ENCODE peak calls at places on chromosomes 4 and X, in seven cellular contexts. One of them, this sample, is unnamed.
A peak's percentile ranks its signal among the peaks of the same experiment; 100 is the strongest.

GRCh38 chrX:107758231-107758766 is 17.3 kb downstream of the TSC22D3 start:
- DNase-seq in activated CD4-positive, alpha-beta T cell treated with anti-CD3 and anti-CD28 coated beads for 36 hours: no peak
- DNase-seq in activated naive CD8-positive, alpha-beta T cell treated with anti-CD3 and anti-CD28 coated beads, Interleukin-2, amount 50 U/mL, for 24 hours: no peak
- DNase-seq in stimulated activated CD4-positive, alpha-beta T cell treated with anti-CD3 and anti-CD28 coated beads, Interleukin-2, amount 100 ng/mL, for 4 hours: no peak
- DNase-seq in H9: no peak
- DNase-seq in type B pancreatic cell: no peak
- DNase-seq in lower lobe of right lung: no peak
- DNase-seq in this sample: no peak

GRCh38 chrX:74656079-74656745 is 41.8 kb upstream of the RLIM start:
- DNase-seq in lower lobe of right lung: no peak
- DNase-seq in activated CD4-positive, alpha-beta T cell treated with anti-CD3 and anti-CD28 coated beads for 36 hours: no peak
- DNase-seq in type B pancreatic cell: no peak
- DNase-seq in stimulated activated CD4-positive, alpha-beta T cell treated with anti-CD3 and anti-CD28 coated beads, Interleukin-2, amount 100 ng/mL, for 4 hours: no peak
- DNase-seq in H9: no peak
- DNase-seq in activated naive CD8-positive, alpha-beta T cell treated with anti-CD3 and anti-CD28 coated beads, Interleukin-2, amount 50 U/mL, for 24 hours: no peak
- DNase-seq in this sample: no peak

GRCh38 chrX:153772608-153773217 is 8.1 kb upstream of the SRPK3 start:
- DNase-seq in H9: no peak
- DNase-seq in activated CD4-positive, alpha-beta T cell treated with anti-CD3 and anti-CD28 coated beads for 36 hours: no peak
- DNase-seq in type B pancreatic cell: no peak
- DNase-seq in activated naive CD8-positive, alpha-beta T cell treated with anti-CD3 and anti-CD28 coated beads, Interleukin-2, amount 50 U/mL, for 24 hours: no peak
- DNase-seq in stimulated activated CD4-positive, alpha-beta T cell treated with anti-CD3 and anti-CD28 coated beads, Interleukin-2, amount 100 ng/mL, for 4 hours: no peak
- DNase-seq in lower lobe of right lung: no peak
- DNase-seq in this sample: no peak

GRCh38 chr4:73690051-73690744 is 50.2 kb upstream of the CXCL8 start:
- DNase-seq in H9: no peak
- DNase-seq in lower lobe of right lung: no peak
- DNase-seq in activated naive CD8-positive, alpha-beta T cell treated with anti-CD3 and anti-CD28 coated beads, Interleukin-2, amount 50 U/mL, for 24 hours: no peak
- DNase-seq in stimulated activated CD4-positive, alpha-beta T cell treated with anti-CD3 and anti-CD28 coated beads, Interleukin-2, amount 100 ng/mL, for 4 hours: no peak
- DNase-seq in type B pancreatic cell: no peak
- DNase-seq in activated CD4-positive, alpha-beta T cell treated with anti-CD3 and anti-CD28 coated beads for 36 hours: no peak
- DNase-seq in this sample: no peak

GRCh38 chr4:67288964-67289363 is 256.3 kb downstream of the CENPC start:
- DNase-seq in activated CD4-positive, alpha-beta T cell treated with anti-CD3 and anti-CD28 coated beads for 36 hours: peak; percentile 59
- DNase-seq in activated naive CD8-positive, alpha-beta T cell treated with anti-CD3 and anti-CD28 coated beads, Interleukin-2, amount 50 U/mL, for 24 hours: peak; percentile 36
- DNase-seq in type B pancreatic cell: no peak
- DNase-seq in lower lobe of right lung: no peak
- DNase-seq in H9: peak; percentile 57
- DNase-seq in stimulated activated CD4-positive, alpha-beta T cell treated with anti-CD3 and anti-CD28 coated beads, Interleukin-2, amount 100 ng/mL, for 4 hours: no peak
- DNase-seq in this sample: no peak

GRCh38 chrX:499870-500364 is 113.2 kb upstream of the PPP2R3B start:
- DNase-seq in activated naive CD8-positive, alpha-beta T cell treated with anti-CD3 and anti-CD28 coated beads, Interleukin-2, amount 50 U/mL, for 24 hours: no peak
- DNase-seq in type B pancreatic cell: no peak
- DNase-seq in activated CD4-positive, alpha-beta T cell treated with anti-CD3 and anti-CD28 coated beads for 36 hours: no peak
- DNase-seq in stimulated activated CD4-positive, alpha-beta T cell treated with anti-CD3 and anti-CD28 coated beads, Interleukin-2, amount 100 ng/mL, for 4 hours: no peak
- DNase-seq in H9: peak; percentile 60
- DNase-seq in lower lobe of right lung: no peak
- DNase-seq in this sample: no peak

GRCh38 chr4:72451349-72451748 is 117.7 kb downstream of the ADAMTS3 start:
- DNase-seq in activated naive CD8-positive, alpha-beta T cell treated with anti-CD3 and anti-CD28 coated beads, Interleukin-2, amount 50 U/mL, for 24 hours: no peak
- DNase-seq in activated CD4-positive, alpha-beta T cell treated with anti-CD3 and anti-CD28 coated beads for 36 hours: no peak
- DNase-seq in H9: no peak
- DNase-seq in stimulated activated CD4-positive, alpha-beta T cell treated with anti-CD3 and anti-CD28 coated beads, Interleukin-2, amount 100 ng/mL, for 4 hours: no peak
- DNase-seq in type B pancreatic cell: no peak
- DNase-seq in lower lobe of right lung: no peak
- DNase-seq in this sample: no peak

GRCh38 chrX:38774249-38774648 is 27.0 kb upstream of the MID1IP1 start:
- DNase-seq in stimulated activated CD4-positive, alpha-beta T cell treated with anti-CD3 and anti-CD28 coated beads, Interleukin-2, amount 100 ng/mL, for 4 hours: no peak
- DNase-seq in activated CD4-positive, alpha-beta T cell treated with anti-CD3 and anti-CD28 coated beads for 36 hours: no peak
- DNase-seq in H9: no peak
- DNase-seq in lower lobe of right lung: no peak
- DNase-seq in activated naive CD8-positive, alpha-beta T cell treated with anti-CD3 and anti-CD28 coated beads, Interleukin-2, amount 50 U/mL, for 24 hours: no peak
- DNase-seq in type B pancreatic cell: no peak
- DNase-seq in this sample: no peak

GRCh38 chrX:120365320-120365719 is 3.4 kb downstream of the ATP1B4 start:
- DNase-seq in stimulated activated CD4-positive, alpha-beta T cell treated with anti-CD3 and anti-CD28 coated beads, Interleukin-2, amount 100 ng/mL, for 4 hours: peak; percentile 12
- DNase-seq in type B pancreatic cell: no peak
- DNase-seq in activated CD4-positive, alpha-beta T cell treated with anti-CD3 and anti-CD28 coated beads for 36 hours: peak; percentile 68
- DNase-seq in H9: peak; percentile 48
- DNase-seq in lower lobe of right lung: peak; percentile 51
- DNase-seq in activated naive CD8-positive, alpha-beta T cell treated with anti-CD3 and anti-CD28 coated beads, Interleukin-2, amount 50 U/mL, for 24 hours: peak; percentile 40
- DNase-seq in this sample: peak; percentile 33

GRCh38 chr4:80138556-80139538 is 58.5 kb upstream of the PRDM8 start:
- DNase-seq in activated naive CD8-positive, alpha-beta T cell treated with anti-CD3 and anti-CD28 coated beads, Interleukin-2, amount 50 U/mL, for 24 hours: peak; percentile 23
- DNase-seq in lower lobe of right lung: no peak
- DNase-seq in stimulated activated CD4-positive, alpha-beta T cell treated with anti-CD3 and anti-CD28 coated beads, Interleukin-2, amount 100 ng/mL, for 4 hours: peak; percentile 35
- DNase-seq in H9: no peak
- DNase-seq in activated CD4-positive, alpha-beta T cell treated with anti-CD3 and anti-CD28 coated beads for 36 hours: peak; percentile 74
- DNase-seq in type B pancreatic cell: no peak
- DNase-seq in this sample: no peak

GRCh38 chr4:53786632-53787031 is 195.3 kb upstream of the LNX1 start:
- DNase-seq in stimulated activated CD4-positive, alpha-beta T cell treated with anti-CD3 and anti-CD28 coated beads, Interleukin-2, amount 100 ng/mL, for 4 hours: no peak
- DNase-seq in activated CD4-positive, alpha-beta T cell treated with anti-CD3 and anti-CD28 coated beads for 36 hours: no peak
- DNase-seq in activated naive CD8-positive, alpha-beta T cell treated with anti-CD3 and anti-CD28 coated beads, Interleukin-2, amount 50 U/mL, for 24 hours: no peak
- DNase-seq in type B pancreatic cell: no peak
- DNase-seq in lower lobe of right lung: no peak
- DNase-seq in H9: no peak
- DNase-seq in this sample: no peak

GRCh38 chr4:14168919-14169318 is 541.4 kb upstream of the BOD1L1 start:
- DNase-seq in H9: no peak
- DNase-seq in activated CD4-positive, alpha-beta T cell treated with anti-CD3 and anti-CD28 coated beads for 36 hours: peak; percentile 29
- DNase-seq in type B pancreatic cell: no peak
- DNase-seq in stimulated activated CD4-positive, alpha-beta T cell treated with anti-CD3 and anti-CD28 coated beads, Interleukin-2, amount 100 ng/mL, for 4 hours: no peak
- DNase-seq in lower lobe of right lung: no peak
- DNase-seq in activated naive CD8-positive, alpha-beta T cell treated with anti-CD3 and anti-CD28 coated beads, Interleukin-2, amount 50 U/mL, for 24 hours: peak; percentile 3
- DNase-seq in this sample: no peak

GRCh38 chr4:86564795-86565194 is 29.3 kb upstream of the PTPN13 start:
- DNase-seq in activated naive CD8-positive, alpha-beta T cell treated with anti-CD3 and anti-CD28 coated beads, Interleukin-2, amount 50 U/mL, for 24 hours: no peak
- DNase-seq in lower lobe of right lung: no peak
- DNase-seq in type B pancreatic cell: no peak
- DNase-seq in activated CD4-positive, alpha-beta T cell treated with anti-CD3 and anti-CD28 coated beads for 36 hours: no peak
- DNase-seq in H9: no peak
- DNase-seq in stimulated activated CD4-positive, alpha-beta T cell treated with anti-CD3 and anti-CD28 coated beads, Interleukin-2, amount 100 ng/mL, for 4 hours: no peak
- DNase-seq in this sample: no peak

GRCh38 chr4:173420324-173420752 is 21.4 kb upstream of the SCRG1 start:
- DNase-seq in stimulated activated CD4-positive, alpha-beta T cell treated with anti-CD3 and anti-CD28 coated beads, Interleukin-2, amount 100 ng/mL, for 4 hours: no peak
- DNase-seq in lower lobe of right lung: no peak
- DNase-seq in H9: no peak
- DNase-seq in type B pancreatic cell: no peak
- DNase-seq in activated naive CD8-positive, alpha-beta T cell treated with anti-CD3 and anti-CD28 coated beads, Interleukin-2, amount 50 U/mL, for 24 hours: no peak
- DNase-seq in activated CD4-positive, alpha-beta T cell treated with anti-CD3 and anti-CD28 coated beads for 36 hours: no peak
- DNase-seq in this sample: peak; percentile 20

GRCh38 chr4:158729716-158730559 is 6.7 kb upstream of the PPID start:
- DNase-seq in activated CD4-positive, alpha-beta T cell treated with anti-CD3 and anti-CD28 coated beads for 36 hours: peak; percentile 72
- DNase-seq in H9: peak; percentile 49
- DNase-seq in activated naive CD8-positive, alpha-beta T cell treated with anti-CD3 and anti-CD28 coated beads, Interleukin-2, amount 50 U/mL, for 24 hours: peak; percentile 44
- DNase-seq in lower lobe of right lung: no peak
- DNase-seq in stimulated activated CD4-positive, alpha-beta T cell treated with anti-CD3 and anti-CD28 coated beads, Interleukin-2, amount 100 ng/mL, for 4 hours: peak; percentile 32
- DNase-seq in type B pancreatic cell: no peak
- DNase-seq in this sample: peak; percentile 28

GRCh38 chr4:150906987-150907633 is 108.0 kb downstream of the LRBA start:
- DNase-seq in lower lobe of right lung: no peak
- DNase-seq in activated CD4-positive, alpha-beta T cell treated with anti-CD3 and anti-CD28 coated beads for 36 hours: no peak
- DNase-seq in activated naive CD8-positive, alpha-beta T cell treated with anti-CD3 and anti-CD28 coated beads, Interleukin-2, amount 50 U/mL, for 24 hours: no peak
- DNase-seq in H9: no peak
- DNase-seq in stimulated activated CD4-positive, alpha-beta T cell treated with anti-CD3 and anti-CD28 coated beads, Interleukin-2, amount 100 ng/mL, for 4 hours: no peak
- DNase-seq in type B pancreatic cell: no peak
- DNase-seq in this sample: no peak

GRCh38 chrX:68147848-68148247 is 285.4 kb downstream of the OPHN1 start:
- DNase-seq in H9: no peak
- DNase-seq in lower lobe of right lung: no peak
- DNase-seq in type B pancreatic cell: no peak
- DNase-seq in stimulated activated CD4-positive, alpha-beta T cell treated with anti-CD3 and anti-CD28 coated beads, Interleukin-2, amount 100 ng/mL, for 4 hours: no peak
- DNase-seq in activated naive CD8-positive, alpha-beta T cell treated with anti-CD3 and anti-CD28 coated beads, Interleukin-2, amount 50 U/mL, for 24 hours: no peak
- DNase-seq in activated CD4-positive, alpha-beta T cell treated with anti-CD3 and anti-CD28 coated beads for 36 hours: no peak
- DNase-seq in this sample: no peak

GRCh38 chrX:9310596-9310995 is 154.3 kb upstream of the TBL1X start:
- DNase-seq in stimulated activated CD4-positive, alpha-beta T cell treated with anti-CD3 and anti-CD28 coated beads, Interleukin-2, amount 100 ng/mL, for 4 hours: no peak
- DNase-seq in lower lobe of right lung: no peak
- DNase-seq in activated naive CD8-positive, alpha-beta T cell treated with anti-CD3 and anti-CD28 coated beads, Interleukin-2, amount 50 U/mL, for 24 hours: no peak
- DNase-seq in activated CD4-positive, alpha-beta T cell treated with anti-CD3 and anti-CD28 coated beads for 36 hours: no peak
- DNase-seq in type B pancreatic cell: no peak
- DNase-seq in H9: no peak
- DNase-seq in this sample: no peak

GRCh38 chr4:46372878-46373277 is 17.1 kb downstream of the GABRA2 start:
- DNase-seq in activated CD4-positive, alpha-beta T cell treated with anti-CD3 and anti-CD28 coated beads for 36 hours: no peak
- DNase-seq in lower lobe of right lung: no peak
- DNase-seq in H9: no peak
- DNase-seq in stimulated activated CD4-positive, alpha-beta T cell treated with anti-CD3 and anti-CD28 coated beads, Interleukin-2, amount 100 ng/mL, for 4 hours: no peak
- DNase-seq in activated naive CD8-positive, alpha-beta T cell treated with anti-CD3 and anti-CD28 coated beads, Interleukin-2, amount 50 U/mL, for 24 hours: no peak
- DNase-seq in type B pancreatic cell: no peak
- DNase-seq in this sample: no peak

GRCh38 chr4:81060587-81061339 is 30.3 kb downstream of the BMP3 start:
- DNase-seq in activated naive CD8-positive, alpha-beta T cell treated with anti-CD3 and anti-CD28 coated beads, Interleukin-2, amount 50 U/mL, for 24 hours: no peak
- DNase-seq in stimulated activated CD4-positive, alpha-beta T cell treated with anti-CD3 and anti-CD28 coated beads, Interleukin-2, amount 100 ng/mL, for 4 hours: no peak
- DNase-seq in lower lobe of right lung: no peak
- DNase-seq in activated CD4-positive, alpha-beta T cell treated with anti-CD3 and anti-CD28 coated beads for 36 hours: no peak
- DNase-seq in type B pancreatic cell: no peak
- DNase-seq in H9: no peak
- DNase-seq in this sample: no peak

GRCh38 chr4:8303485-8304281 is 34.1 kb downstream of the HTRA3 start:
- DNase-seq in lower lobe of right lung: no peak
- DNase-seq in activated CD4-positive, alpha-beta T cell treated with anti-CD3 and anti-CD28 coated beads for 36 hours: no peak
- DNase-seq in H9: no peak
- DNase-seq in stimulated activated CD4-positive, alpha-beta T cell treated with anti-CD3 and anti-CD28 coated beads, Interleukin-2, amount 100 ng/mL, for 4 hours: no peak
- DNase-seq in type B pancreatic cell: no peak
- DNase-seq in activated naive CD8-positive, alpha-beta T cell treated with anti-CD3 and anti-CD28 coated beads, Interleukin-2, amount 50 U/mL, for 24 hours: no peak
- DNase-seq in this sample: no peak

GRCh38 chr4:61572160-61572559 is 372.0 kb downstream of the ADGRL3 start:
- DNase-seq in type B pancreatic cell: no peak
- DNase-seq in activated naive CD8-positive, alpha-beta T cell treated with anti-CD3 and anti-CD28 coated beads, Interleukin-2, amount 50 U/mL, for 24 hours: no peak
- DNase-seq in stimulated activated CD4-positive, alpha-beta T cell treated with anti-CD3 and anti-CD28 coated beads, Interleukin-2, amount 100 ng/mL, for 4 hours: no peak
- DNase-seq in H9: no peak
- DNase-seq in lower lobe of right lung: no peak
- DNase-seq in activated CD4-positive, alpha-beta T cell treated with anti-CD3 and anti-CD28 coated beads for 36 hours: no peak
- DNase-seq in this sample: no peak

GRCh38 chr4:25953740-25954139 is 39.7 kb downstream of the SMIM20 start:
- DNase-seq in activated CD4-positive, alpha-beta T cell treated with anti-CD3 and anti-CD28 coated beads for 36 hours: no peak
- DNase-seq in H9: no peak
- DNase-seq in type B pancreatic cell: no peak
- DNase-seq in activated naive CD8-positive, alpha-beta T cell treated with anti-CD3 and anti-CD28 coated beads, Interleukin-2, amount 50 U/mL, for 24 hours: no peak
- DNase-seq in stimulated activated CD4-positive, alpha-beta T cell treated with anti-CD3 and anti-CD28 coated beads, Interleukin-2, amount 100 ng/mL, for 4 hours: no peak
- DNase-seq in lower lobe of right lung: no peak
- DNase-seq in this sample: no peak

GRCh38 chr4:158722291-158722916 is 792 bp downstream of the PPID start:
- DNase-seq in type B pancreatic cell: no peak
- DNase-seq in lower lobe of right lung: no peak
- DNase-seq in activated CD4-positive, alpha-beta T cell treated with anti-CD3 and anti-CD28 coated beads for 36 hours: peak; percentile 22
- DNase-seq in stimulated activated CD4-positive, alpha-beta T cell treated with anti-CD3 and anti-CD28 coated beads, Interleukin-2, amount 100 ng/mL, for 4 hours: peak; percentile 7
- DNase-seq in activated naive CD8-positive, alpha-beta T cell treated with anti-CD3 and anti-CD28 coated beads, Interleukin-2, amount 50 U/mL, for 24 hours: no peak
- DNase-seq in H9: peak; percentile 26
- DNase-seq in this sample: peak; percentile 3

GRCh38 chr4:98446499-98447375 is 185.6 kb downstream of the RAP1GDS1 start:
- DNase-seq in activated CD4-positive, alpha-beta T cell treated with anti-CD3 and anti-CD28 coated beads for 36 hours: peak; percentile 78
- DNase-seq in H9: no peak
- DNase-seq in stimulated activated CD4-positive, alpha-beta T cell treated with anti-CD3 and anti-CD28 coated beads, Interleukin-2, amount 100 ng/mL, for 4 hours: peak; percentile 33
- DNase-seq in activated naive CD8-positive, alpha-beta T cell treated with anti-CD3 and anti-CD28 coated beads, Interleukin-2, amount 50 U/mL, for 24 hours: peak; percentile 57
- DNase-seq in lower lobe of right lung: peak; percentile 51
- DNase-seq in type B pancreatic cell: no peak
- DNase-seq in this sample: peak; percentile 44

GRCh38 chr4:151865327-151865726 is 104.5 kb upstream of the GATB start:
- DNase-seq in activated CD4-positive, alpha-beta T cell treated with anti-CD3 and anti-CD28 coated beads for 36 hours: no peak
- DNase-seq in activated naive CD8-positive, alpha-beta T cell treated with anti-CD3 and anti-CD28 coated beads, Interleukin-2, amount 50 U/mL, for 24 hours: no peak
- DNase-seq in type B pancreatic cell: no peak
- DNase-seq in stimulated activated CD4-positive, alpha-beta T cell treated with anti-CD3 and anti-CD28 coated beads, Interleukin-2, amount 100 ng/mL, for 4 hours: no peak
- DNase-seq in H9: no peak
- DNase-seq in lower lobe of right lung: peak; percentile 83
- DNase-seq in this sample: no peak

GRCh38 chr4:118918388-118918787 is 29.7 kb downstream of the SYNPO2 start:
- DNase-seq in H9: no peak
- DNase-seq in activated CD4-positive, alpha-beta T cell treated with anti-CD3 and anti-CD28 coated beads for 36 hours: no peak
- DNase-seq in type B pancreatic cell: no peak
- DNase-seq in lower lobe of right lung: no peak
- DNase-seq in activated naive CD8-positive, alpha-beta T cell treated with anti-CD3 and anti-CD28 coated beads, Interleukin-2, amount 50 U/mL, for 24 hours: no peak
- DNase-seq in stimulated activated CD4-positive, alpha-beta T cell treated with anti-CD3 and anti-CD28 coated beads, Interleukin-2, amount 100 ng/mL, for 4 hours: no peak
- DNase-seq in this sample: no peak

GRCh38 chr4:103996637-103997036 is 276.9 kb upstream of the TACR3 start:
- DNase-seq in type B pancreatic cell: no peak
- DNase-seq in H9: peak; percentile 82
- DNase-seq in activated CD4-positive, alpha-beta T cell treated with anti-CD3 and anti-CD28 coated beads for 36 hours: no peak
- DNase-seq in lower lobe of right lung: no peak
- DNase-seq in stimulated activated CD4-positive, alpha-beta T cell treated with anti-CD3 and anti-CD28 coated beads, Interleukin-2, amount 100 ng/mL, for 4 hours: no peak
- DNase-seq in activated naive CD8-positive, alpha-beta T cell treated with anti-CD3 and anti-CD28 coated beads, Interleukin-2, amount 50 U/mL, for 24 hours: no peak
- DNase-seq in this sample: no peak

GRCh38 chr4:26964512-26964911 is 103.9 kb downstream of the STIM2 start:
- DNase-seq in stimulated activated CD4-positive, alpha-beta T cell treated with anti-CD3 and anti-CD28 coated beads, Interleukin-2, amount 100 ng/mL, for 4 hours: no peak
- DNase-seq in activated CD4-positive, alpha-beta T cell treated with anti-CD3 and anti-CD28 coated beads for 36 hours: no peak
- DNase-seq in H9: no peak
- DNase-seq in lower lobe of right lung: no peak
- DNase-seq in activated naive CD8-positive, alpha-beta T cell treated with anti-CD3 and anti-CD28 coated beads, Interleukin-2, amount 50 U/mL, for 24 hours: no peak
- DNase-seq in type B pancreatic cell: no peak
- DNase-seq in this sample: no peak

GRCh38 chr4:73841243-73841925 is 4.9 kb downstream of the CXCL6 start:
- DNase-seq in H9: no peak
- DNase-seq in activated naive CD8-positive, alpha-beta T cell treated with anti-CD3 and anti-CD28 coated beads, Interleukin-2, amount 50 U/mL, for 24 hours: no peak
- DNase-seq in stimulated activated CD4-positive, alpha-beta T cell treated with anti-CD3 and anti-CD28 coated beads, Interleukin-2, amount 100 ng/mL, for 4 hours: no peak
- DNase-seq in activated CD4-positive, alpha-beta T cell treated with anti-CD3 and anti-CD28 coated beads for 36 hours: no peak
- DNase-seq in type B pancreatic cell: no peak
- DNase-seq in lower lobe of right lung: no peak
- DNase-seq in this sample: no peak

GRCh38 chr4:4555916-4556315 is 14.1 kb upstream of the STX18 start:
- DNase-seq in type B pancreatic cell: no peak
- DNase-seq in activated naive CD8-positive, alpha-beta T cell treated with anti-CD3 and anti-CD28 coated beads, Interleukin-2, amount 50 U/mL, for 24 hours: no peak
- DNase-seq in activated CD4-positive, alpha-beta T cell treated with anti-CD3 and anti-CD28 coated beads for 36 hours: no peak
- DNase-seq in stimulated activated CD4-positive, alpha-beta T cell treated with anti-CD3 and anti-CD28 coated beads, Interleukin-2, amount 100 ng/mL, for 4 hours: no peak
- DNase-seq in H9: no peak
- DNase-seq in lower lobe of right lung: no peak
- DNase-seq in this sample: no peak

GRCh38 chr4:10590896-10591295 is 93.7 kb downstream of the CLNK start:
- DNase-seq in activated CD4-positive, alpha-beta T cell treated with anti-CD3 and anti-CD28 coated beads for 36 hours: no peak
- DNase-seq in activated naive CD8-positive, alpha-beta T cell treated with anti-CD3 and anti-CD28 coated beads, Interleukin-2, amount 50 U/mL, for 24 hours: no peak
- DNase-seq in type B pancreatic cell: no peak
- DNase-seq in H9: no peak
- DNase-seq in lower lobe of right lung: no peak
- DNase-seq in stimulated activated CD4-positive, alpha-beta T cell treated with anti-CD3 and anti-CD28 coated beads, Interleukin-2, amount 100 ng/mL, for 4 hours: no peak
- DNase-seq in this sample: no peak

GRCh38 chr4:67928547-67928946 is 34.7 kb downstream of the TMPRSS11A start:
- DNase-seq in type B pancreatic cell: no peak
- DNase-seq in activated naive CD8-positive, alpha-beta T cell treated with anti-CD3 and anti-CD28 coated beads, Interleukin-2, amount 50 U/mL, for 24 hours: no peak
- DNase-seq in stimulated activated CD4-positive, alpha-beta T cell treated with anti-CD3 and anti-CD28 coated beads, Interleukin-2, amount 100 ng/mL, for 4 hours: no peak
- DNase-seq in activated CD4-positive, alpha-beta T cell treated with anti-CD3 and anti-CD28 coated beads for 36 hours: no peak
- DNase-seq in H9: no peak
- DNase-seq in lower lobe of right lung: no peak
- DNase-seq in this sample: no peak

GRCh38 chr4:134935320-134935719 is 733.7 kb upstream of the PABPC4L start:
- DNase-seq in lower lobe of right lung: no peak
- DNase-seq in stimulated activated CD4-positive, alpha-beta T cell treated with anti-CD3 and anti-CD28 coated beads, Interleukin-2, amount 100 ng/mL, for 4 hours: no peak
- DNase-seq in H9: no peak
- DNase-seq in type B pancreatic cell: no peak
- DNase-seq in activated naive CD8-positive, alpha-beta T cell treated with anti-CD3 and anti-CD28 coated beads, Interleukin-2, amount 50 U/mL, for 24 hours: no peak
- DNase-seq in activated CD4-positive, alpha-beta T cell treated with anti-CD3 and anti-CD28 coated beads for 36 hours: peak; percentile 17
- DNase-seq in this sample: no peak

GRCh38 chrX:70007946-70008345 is 41.8 kb downstream of the AWAT2 start:
- DNase-seq in lower lobe of right lung: no peak
- DNase-seq in activated naive CD8-positive, alpha-beta T cell treated with anti-CD3 and anti-CD28 coated beads, Interleukin-2, amount 50 U/mL, for 24 hours: no peak
- DNase-seq in H9: no peak
- DNase-seq in stimulated activated CD4-positive, alpha-beta T cell treated with anti-CD3 and anti-CD28 coated beads, Interleukin-2, amount 100 ng/mL, for 4 hours: no peak
- DNase-seq in activated CD4-positive, alpha-beta T cell treated with anti-CD3 and anti-CD28 coated beads for 36 hours: no peak
- DNase-seq in type B pancreatic cell: no peak
- DNase-seq in this sample: no peak

GRCh38 chr4:41426523-41426922 is 111.4 kb upstream of the LIMCH1 start:
- DNase-seq in lower lobe of right lung: no peak
- DNase-seq in type B pancreatic cell: no peak
- DNase-seq in H9: no peak
- DNase-seq in activated CD4-positive, alpha-beta T cell treated with anti-CD3 and anti-CD28 coated beads for 36 hours: no peak
- DNase-seq in activated naive CD8-positive, alpha-beta T cell treated with anti-CD3 and anti-CD28 coated beads, Interleukin-2, amount 50 U/mL, for 24 hours: no peak
- DNase-seq in stimulated activated CD4-positive, alpha-beta T cell treated with anti-CD3 and anti-CD28 coated beads, Interleukin-2, amount 100 ng/mL, for 4 hours: no peak
- DNase-seq in this sample: no peak

GRCh38 chr4:153713840-153714239 is 29.8 kb downstream of the TLR2 start:
- DNase-seq in H9: no peak
- DNase-seq in stimulated activated CD4-positive, alpha-beta T cell treated with anti-CD3 and anti-CD28 coated beads, Interleukin-2, amount 100 ng/mL, for 4 hours: no peak
- DNase-seq in lower lobe of right lung: no peak
- DNase-seq in activated naive CD8-positive, alpha-beta T cell treated with anti-CD3 and anti-CD28 coated beads, Interleukin-2, amount 50 U/mL, for 24 hours: no peak
- DNase-seq in activated CD4-positive, alpha-beta T cell treated with anti-CD3 and anti-CD28 coated beads for 36 hours: no peak
- DNase-seq in type B pancreatic cell: no peak
- DNase-seq in this sample: no peak

GRCh38 chrX:49876750-49877149 is 2.5 kb upstream of the USP27X start:
- DNase-seq in stimulated activated CD4-positive, alpha-beta T cell treated with anti-CD3 and anti-CD28 coated beads, Interleukin-2, amount 100 ng/mL, for 4 hours: peak; percentile 9
- DNase-seq in activated naive CD8-positive, alpha-beta T cell treated with anti-CD3 and anti-CD28 coated beads, Interleukin-2, amount 50 U/mL, for 24 hours: no peak
- DNase-seq in activated CD4-positive, alpha-beta T cell treated with anti-CD3 and anti-CD28 coated beads for 36 hours: peak; percentile 34
- DNase-seq in H9: no peak
- DNase-seq in lower lobe of right lung: no peak
- DNase-seq in type B pancreatic cell: no peak
- DNase-seq in this sample: peak; percentile 40